ENCODE peak calls at places on chromosomes 13 and 19, in four cellular contexts. T, V, L and E are unnamed samples.
A peak's percentile ranks its signal among the peaks of the same experiment; 100 is the strongest.

GRCh38 chr19:58356236-58356970 is 3.1 kb upstream of the A1BG start:
- DNase-seq in T (no peak), V (no peak), L (no peak), E (no peak)

GRCh38 chr19:6677924-6678689 is 8.1 kb upstream of the TNFSF14 start:
- DNase-seq in T (no peak), V (peak; percentile 71), L (no peak), E (no peak)

GRCh38 chr19:31154021-31154420 is 195.2 kb downstream of the TSHZ3 start:
- DNase-seq in T (peak; percentile 83), V (no peak), L (no peak), E (no peak)

GRCh38 chr13:110714798-110715394 is 1.4 kb downstream of the ING1 start:
- DNase-seq in T (peak; percentile 51), V (peak; percentile 68), L (no peak), E (peak; percentile 85)

GRCh38 chr13:102020611-102021216 is 381.1 kb downstream of the FGF14 start:
- DNase-seq in T (no peak), V (no peak), L (no peak), E (no peak)

GRCh38 chr19:47268028-47268427 is 6.7 kb upstream of the INAFM1 start:
- DNase-seq in T (no peak), V (no peak), L (no peak), E (no peak)

GRCh38 chr13:19605161-19605955 is 28.1 kb upstream of the MPHOSPH8 start:
- DNase-seq in T (no peak), V (no peak), L (no peak), E (no peak)

GRCh38 chr13:31909889-31910551 is 121.6 kb upstream of the FRY start:
- DNase-seq in T (peak; percentile 47), V (no peak), L (no peak), E (no peak)

GRCh38 chr13:94119360-94119936 is 360.0 kb downstream of the DCT start:
- DNase-seq in T (no peak), V (peak; percentile 62), L (no peak), E (peak; percentile 66)

GRCh38 chr13:92681239-92681638 is 545.4 kb upstream of the GPC6 start:
- DNase-seq in T (no peak), V (no peak), L (no peak), E (no peak)

GRCh38 chr13:19093437-19093836 is 88.2 kb downstream of the TUBA3C start:
- DNase-seq in T (no peak), V (no peak), L (no peak), E (no peak)

GRCh38 chr13:79128158-79128557 is 277.9 kb downstream of the RBM26 start:
- DNase-seq in T (no peak), V (no peak), L (no peak), E (no peak)

GRCh38 chr19:53531457-53531856 is 6.5 kb upstream of the ZNF331 start:
- DNase-seq in T (no peak), V (no peak), L (no peak), E (no peak)

GRCh38 chr19:4350111-4350510 is 6.7 kb downstream of the MPND start:
- DNase-seq in T (no peak), V (no peak), L (no peak), E (no peak)

GRCh38 chr13:92260363-92260762 is 861.9 kb downstream of the GPC5 start:
- DNase-seq in T (no peak), V (no peak), L (no peak), E (no peak)

GRCh38 chr13:46339035-46339666 is 47.9 kb downstream of the RUBCNL start:
- DNase-seq in T (no peak), V (peak; percentile 45), L (no peak), E (no peak)

GRCh38 chr13:76707360-76707759 is 178.8 kb downstream of the KCTD12 start:
- DNase-seq in T (no peak), V (no peak), L (no peak), E (no peak)

DNA sequence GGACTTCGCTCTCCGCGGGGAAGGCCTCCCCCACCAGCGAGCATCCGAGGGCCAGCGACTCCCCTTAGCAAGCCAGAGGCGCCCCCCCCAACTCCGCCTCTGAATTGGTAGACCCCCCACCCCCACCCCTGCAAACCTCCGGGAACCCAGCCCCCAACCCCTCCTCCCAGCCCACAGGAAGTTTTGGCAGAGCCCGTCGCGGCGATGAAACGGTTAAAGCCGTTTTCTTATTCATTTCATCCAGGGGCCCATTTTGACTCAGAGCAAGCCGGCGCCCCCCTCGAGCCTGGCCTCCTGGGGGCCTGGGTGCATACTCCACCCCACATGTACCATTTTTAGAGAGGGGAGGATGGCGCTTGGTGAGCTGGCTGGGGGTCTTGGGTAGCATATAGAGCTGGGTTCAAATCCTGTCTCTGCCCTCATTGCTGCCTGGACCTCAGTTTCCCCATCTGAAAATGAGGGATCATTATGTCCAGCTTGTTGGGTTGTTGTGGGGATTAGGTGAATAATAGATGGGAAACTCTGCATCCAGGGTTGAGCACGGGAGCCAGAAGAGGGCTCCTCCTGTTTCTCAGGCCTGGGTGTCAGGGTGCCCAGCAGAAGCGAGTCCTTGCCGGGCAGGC is 7.9 kb upstream of the JUNB start:
- DNase-seq in T (no peak), V (no peak), L (no peak), E (no peak)
- H3K4me1 ChIP-seq in T (peaks cover 52% of the 10 kb centered on the region), V (peaks cover 11% of the 10 kb centered on the region), L (peaks cover 79% of the 10 kb centered on the region), E (peaks cover 75% of the 10 kb centered on the region)

GRCh38 chr19:51200071-51200470 is 24.8 kb upstream of the CD33 start:
- DNase-seq in T (no peak), V (no peak), L (no peak), E (no peak)

GRCh38 chr19:51207747-51208146 is 17.1 kb upstream of the CD33 start:
- DNase-seq in T (peak; percentile 49), V (no peak), L (no peak), E (no peak)

GRCh38 chr19:51198641-51199040 is 26.2 kb upstream of the CD33 start:
- DNase-seq in T (no peak), V (no peak), L (no peak), E (no peak)

GRCh38 chr19:51201712-51202111 is 23.2 kb upstream of the CD33 start:
- DNase-seq in T (no peak), V (no peak), L (no peak), E (no peak)

GRCh38 chr19:51203941-51204720 is 20.7 kb upstream of the CD33 start:
- DNase-seq in T (no peak), V (no peak), L (no peak), E (no peak)
- H3K4me3 ChIP-seq in T (no peak overlapping the region), V (no peak overlapping the region), L (no peak overlapping the region), E (no peak overlapping the region)

GRCh38 chr19:1657632-1658445 is 5.4 kb upstream of the TCF3 start:
- DNase-seq in T (no peak), V (peak; percentile 18), L (no peak), E (peak; percentile 74)

GRCh38 chr19:1658446-1659433 is 6.3 kb upstream of the TCF3 start:
- DNase-seq in T (no peak), V (peak; percentile 15), L (no peak), E (no peak)

GRCh38 chr19:1655992-1656608 is 3.7 kb upstream of the TCF3 start:
- DNase-seq in T (no peak), V (peak; percentile 19), L (no peak), E (no peak)

GRCh38 chr19:1655131-1655981 is 2.9 kb upstream of the TCF3 start:
- DNase-seq in T (no peak), V (peak; percentile 18), L (no peak), E (no peak)

GRCh38 chr19:1656988-1657536 is 4.6 kb upstream of the TCF3 start:
- DNase-seq in T (no peak), V (peak; percentile 13), L (no peak), E (no peak)
- H3K4me1 ChIP-seq in T (no peaks in the 10 kb centered on the region), V (no peaks in the 10 kb centered on the region), L (no peaks in the 10 kb centered on the region), E (no peaks in the 10 kb centered on the region)

GRCh38 chr13:48578516-48579166 is 45.8 kb upstream of the RCBTB2 start:
- DNase-seq in T (no peak), V (no peak), L (no peak), E (no peak)
- H3K4me3 ChIP-seq in T (no peak overlapping the region), V (no peak overlapping the region), L (no peak overlapping the region), E (no peak overlapping the region)

DNA sequence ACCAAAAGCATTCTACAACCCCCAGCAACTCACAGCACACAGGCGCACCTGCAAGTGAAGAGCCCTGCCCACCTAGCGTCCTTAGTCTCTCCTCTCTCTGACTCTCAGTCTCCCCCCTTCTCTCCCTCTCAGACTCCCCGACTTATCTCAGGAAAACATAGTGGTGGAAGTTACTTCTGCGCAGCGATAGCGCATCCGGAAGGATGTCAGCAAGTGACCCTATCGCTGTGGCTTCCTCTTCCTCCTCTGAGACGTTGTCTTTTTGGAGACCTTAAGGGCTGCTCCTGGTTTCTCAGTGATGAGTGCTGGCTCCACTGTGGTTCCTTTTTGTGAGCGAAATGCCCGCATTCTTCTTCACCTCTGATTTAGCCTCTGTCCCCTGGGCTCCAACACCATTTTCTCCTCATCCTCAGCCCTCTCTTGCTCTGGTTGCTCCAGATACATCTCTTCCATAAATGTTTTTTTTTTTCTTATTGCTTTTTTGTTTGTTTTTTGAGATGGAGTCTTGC is 1.4 kb upstream of the YIF1B start:
- DNase-seq in T (no peak), V (no peak), L (no peak), E (no peak)
- H3K4me1 ChIP-seq in T (no peaks in the 10 kb centered on the region), V (no peaks in the 10 kb centered on the region), L (peaks cover 38% of the 10 kb centered on the region), E (peaks cover 49% of the 10 kb centered on the region)

GRCh38 chr19:45866400-45867176 is 2.5 kb downstream of the FOXA3 start:
- DNase-seq in T (no peak), V (no peak), L (no peak), E (no peak)
- H3K4me3 ChIP-seq in T (no peak overlapping the region), V (peak overlapping the region; percentile 98), L (no peak overlapping the region), E (no peak overlapping the region)

DNA sequence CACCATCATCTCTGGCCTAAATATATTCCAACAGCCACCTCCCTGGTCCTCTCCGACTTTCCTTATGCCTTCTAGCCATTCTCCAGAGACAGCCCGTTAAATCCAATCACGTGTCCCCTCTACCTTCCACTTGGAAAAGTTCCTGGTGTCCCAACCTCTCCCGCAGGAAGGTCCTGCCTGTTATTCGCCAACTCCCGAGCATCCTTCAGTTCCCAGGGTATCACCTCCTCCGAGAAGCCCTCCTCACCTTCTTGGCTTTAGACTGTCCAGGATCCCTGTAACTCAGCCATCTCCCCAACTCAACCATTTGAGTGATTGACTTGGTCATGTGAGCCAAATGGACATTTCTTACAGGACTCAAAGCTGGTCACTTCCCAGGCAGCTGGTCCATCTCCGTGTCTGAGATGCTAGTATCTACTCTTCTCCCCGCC is 28.1 kb upstream of the NANOS3 start:
- DNase-seq in T (no peak), V (no peak), L (no peak), E (no peak)
- H3K4me1 ChIP-seq in T (peaks cover 12% of the 10 kb centered on the region), V (no peaks in the 10 kb centered on the region), L (peaks cover 59% of the 10 kb centered on the region), E (peaks cover 57% of the 10 kb centered on the region)

DNA sequence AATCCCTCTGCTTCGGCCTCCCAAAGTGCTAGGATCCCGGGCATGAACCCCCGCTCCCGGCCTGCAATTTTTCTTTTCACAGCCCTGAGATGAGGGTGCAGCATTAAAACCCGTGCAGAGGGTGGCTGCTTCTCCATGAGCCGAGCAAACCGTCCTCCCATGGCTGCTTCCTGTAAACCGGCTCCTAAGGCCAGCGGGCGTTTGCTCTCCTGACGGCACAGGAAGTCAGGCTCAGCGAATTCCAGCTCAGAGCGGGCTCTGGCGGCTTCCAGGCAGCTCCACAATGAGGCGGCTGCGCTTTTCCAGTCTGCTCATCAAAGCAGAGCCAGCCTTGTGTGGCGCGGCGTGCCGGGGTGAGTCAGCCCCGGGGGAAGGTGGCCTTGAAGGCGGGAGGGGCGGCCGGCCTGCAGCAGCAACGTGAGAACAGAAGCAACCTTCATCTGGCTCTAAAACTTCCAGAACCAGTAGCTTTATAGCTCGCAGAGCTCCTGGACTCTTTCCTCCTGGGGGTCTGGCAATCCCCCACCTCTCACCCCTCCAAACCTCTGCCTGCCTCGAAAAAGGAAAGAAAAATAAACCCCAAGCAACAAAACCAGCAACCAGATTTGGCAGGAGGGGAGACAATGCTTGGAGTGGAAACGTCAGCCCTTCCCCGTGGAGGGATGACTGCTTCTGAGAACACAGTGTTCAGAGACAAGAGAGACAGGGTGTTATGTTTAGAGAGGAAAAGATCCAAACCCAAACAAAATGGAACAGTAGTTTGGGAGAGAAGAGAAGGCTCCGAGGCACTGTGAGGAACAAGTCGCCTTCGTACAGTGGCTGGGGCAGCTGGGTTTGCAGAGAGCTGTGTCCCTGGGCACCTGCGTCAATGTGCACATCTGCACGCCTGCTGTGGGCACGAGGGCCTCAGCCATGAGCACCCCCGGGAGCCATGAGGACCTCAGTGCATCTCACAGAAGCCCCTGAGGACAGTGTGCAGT is 67.8 kb downstream of the GADD45B start:
- DNase-seq in T (peak; percentile 91), V (peak; percentile 92), L (peak; percentile 63), E (peak; percentile 93)
- H3K4me3 ChIP-seq in T (peak overlapping the region; percentile 10), V (peak overlapping the region; percentile 20), L (peak overlapping the region; percentile 54), E (peak overlapping the region; percentile 29)